ENCODE peak calls at places on chromosome 11, in six cellular contexts. I is neuronal stem cell, N is H9, O is trophoblast cell, B is mesendoderm, S is H1. L is an unnamed sample.

GRCh38 chr11:133659542-133660201 is 127.4 kb upstream of the OPCML start:
- DNase-seq in I (no peak), N (peak; percentile 13), O (no peak), B (peak; percentile 26), S (no peak), L (no peak)

GRCh38 chr11:704189-704798 is 1.7 kb upstream of the EPS8L2 start:
- DNase-seq in I (no peak), N (no peak), O (no peak), B (no peak), S (no peak), L (no peak)

GRCh38 chr11:128603752-128604472 is 16.6 kb upstream of the ETS1 start:
- DNase-seq in I (no peak), N (no peak), O (no peak), B (peak; percentile 77), S (no peak), L (no peak)

GRCh38 chr11:124123587-124123986 is 8.3 kb downstream of the VWA5A start:
- DNase-seq in I (no peak), N (peak; percentile 34), O (no peak), B (peak; percentile 71), S (no peak), L (no peak)

GRCh38 chr11:15818132-15818842 is 538.1 kb downstream of the SOX6 start:
- DNase-seq in I (no peak), N (no peak), O (no peak), B (no peak), S (no peak), L (no peak)

GRCh38 chr11:26834601-26835000 is 112.7 kb upstream of the SLC5A12 start:
- DNase-seq in I (no peak), N (no peak), O (no peak), B (no peak), S (no peak), L (no peak)

GRCh38 chr11:113339909-113340569 is 25.7 kb downstream of the TTC12 start:
- DNase-seq in I (no peak), N (no peak), O (peak; percentile 44), B (no peak), S (no peak), L (peak; percentile 41)

GRCh38 chr11:19116315-19116970 is 525 bp upstream of the ZDHHC13 start:
- DNase-seq in I (no peak), N (no peak), O (no peak), B (no peak), S (no peak), L (no peak)

GRCh38 chr11:46050652-46051051 is 70.6 kb downstream of the PHF21A start:
- DNase-seq in I (no peak), N (no peak), O (no peak), B (no peak), S (no peak), L (no peak)

DNA sequence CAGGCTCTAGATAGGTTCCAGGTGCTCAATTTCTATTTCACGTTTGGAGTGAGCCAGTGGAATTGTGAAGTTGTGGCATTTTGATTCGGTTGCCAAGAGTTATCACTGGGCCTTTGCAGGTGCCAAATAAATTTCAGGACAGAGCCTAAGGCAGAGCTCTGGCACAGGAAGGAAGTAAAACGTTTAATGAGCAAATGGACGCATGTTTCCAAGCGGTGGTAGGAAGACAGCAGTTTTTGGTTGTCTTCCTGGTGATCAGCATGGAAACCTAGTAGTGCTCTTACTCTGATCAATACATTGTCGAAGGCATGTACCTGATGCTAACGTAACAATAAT is 452 bp downstream of the BIRC3 start:
- DNase-seq in I (no peak), N (no peak), O (no peak), B (no peak), S (no peak), L (no peak)
- H2BK5ac ChIP-seq in I (no peak overlapping the region), N (no peak overlapping the region), O (no peak overlapping the region), B (no peak overlapping the region), S (no peak overlapping the region), L (no peak overlapping the region)

DNA sequence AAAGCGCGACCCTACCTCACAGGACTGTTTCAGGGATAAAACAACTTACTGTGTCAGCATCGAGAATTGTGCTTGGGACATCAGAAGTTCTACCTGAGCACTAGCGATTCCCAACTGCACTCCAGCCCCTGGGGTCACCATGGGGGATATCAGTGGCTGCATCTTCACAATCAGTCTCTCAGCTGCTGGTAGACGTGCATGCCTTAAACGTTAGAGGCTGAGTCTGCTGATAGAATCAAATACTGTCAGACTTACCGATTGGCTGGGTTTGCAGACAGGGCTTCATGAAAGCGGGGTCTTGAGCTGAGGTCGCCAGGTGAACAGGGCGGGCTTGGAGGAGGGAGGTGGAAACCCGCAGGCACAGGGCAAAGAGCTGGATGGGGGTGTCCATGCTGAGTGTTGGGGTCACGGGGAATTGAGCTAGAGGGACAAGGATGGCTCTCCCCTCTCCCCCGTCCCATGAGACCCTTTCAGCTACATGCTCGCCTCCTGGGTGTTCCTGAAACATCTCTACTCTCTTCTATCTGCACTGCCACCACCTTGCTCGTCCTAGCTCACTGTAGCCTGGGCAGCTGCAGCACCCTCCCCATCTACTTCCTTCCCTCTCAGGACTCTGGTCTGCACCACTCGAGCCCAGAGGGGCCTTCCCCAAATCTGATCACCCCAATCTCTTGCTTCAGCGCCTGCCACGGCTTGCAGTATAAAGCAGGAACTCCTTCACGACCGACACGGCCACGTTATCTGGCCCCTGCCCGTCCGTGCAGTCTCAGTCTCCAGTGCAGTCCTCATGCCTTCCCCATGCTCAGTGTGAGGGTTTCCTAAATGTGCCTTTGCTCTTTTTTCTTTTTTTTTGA is 43.5 kb downstream of the ST14 start:
- DNase-seq in I (no peak), N (no peak), O (peak; percentile 65), B (no peak), S (no peak), L (no peak)
- H2BK5ac ChIP-seq in I (no peak overlapping the region), N (no peak overlapping the region), O (no peak overlapping the region), B (no peak overlapping the region), S (no peak overlapping the region), L (no peak overlapping the region)

DNA sequence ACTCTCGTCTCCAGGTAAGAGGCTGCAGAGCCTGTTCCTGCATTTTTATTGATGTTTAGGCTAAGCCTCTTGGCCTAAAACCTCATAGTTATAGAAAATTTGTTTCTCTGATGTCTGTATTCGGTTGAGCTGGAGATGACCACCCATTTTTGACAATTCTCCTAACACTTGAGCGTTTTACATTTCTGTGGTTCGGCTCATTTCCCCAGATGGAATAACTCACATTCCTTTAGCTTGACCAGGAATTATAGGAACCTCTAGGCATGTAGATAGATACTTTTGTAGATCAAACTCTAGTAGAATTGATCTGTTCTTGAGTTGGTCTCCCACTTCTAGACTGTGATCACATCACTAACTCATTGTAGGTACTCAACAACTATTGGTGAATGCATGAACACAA is 172.6 kb upstream of the CADM1 start:
- DNase-seq in I (no peak), N (no peak), O (no peak), B (peak; percentile 41), S (no peak), L (peak; percentile 81)
- H2BK5ac ChIP-seq in I (no peak overlapping the region), N (no peak overlapping the region), O (no peak overlapping the region), B (no peak overlapping the region), S (no peak overlapping the region), L (peak overlapping the region; percentile 88)

GRCh38 chr11:69267395-69267805 is 26.6 kb upstream of the MYEOV start:
- DNase-seq in I (no peak), N (no peak), O (no peak), B (no peak), S (no peak), L (no peak)

GRCh38 chr11:69270929-69271328 is 23.0 kb upstream of the MYEOV start:
- DNase-seq in I (no peak), N (no peak), O (no peak), B (no peak), S (no peak), L (no peak)

GRCh38 chr11:69269926-69270697 is 23.8 kb upstream of the MYEOV start:
- DNase-seq in I (no peak), N (no peak), O (no peak), B (no peak), S (no peak), L (no peak)

GRCh38 chr11:69269388-69269787 is 24.6 kb upstream of the MYEOV start:
- DNase-seq in I (no peak), N (no peak), O (no peak), B (no peak), S (no peak), L (no peak)

GRCh38 chr11:69268911-69269310 is 25.0 kb upstream of the MYEOV start:
- DNase-seq in I (no peak), N (no peak), O (no peak), B (no peak), S (no peak), L (no peak)
- H2BK5ac ChIP-seq in I (no peak overlapping the region), N (no peak overlapping the region), O (no peak overlapping the region), B (no peak overlapping the region), S (no peak overlapping the region), L (no peak overlapping the region)

GRCh38 chr11:69800278-69800677 is 18.9 kb downstream of the FGF3 start:
- DNase-seq in I (no peak), N (no peak), O (no peak), B (no peak), S (no peak), L (no peak)
- H2BK5ac ChIP-seq in I (no peak overlapping the region), N (no peak overlapping the region), O (no peak overlapping the region), B (no peak overlapping the region), S (no peak overlapping the region), L (no peak overlapping the region)

GRCh38 chr11:65496304-65497140 is 2.3 kb upstream of the MALAT1 start:
- DNase-seq in I (no peak), N (no peak), O (no peak), B (no peak), S (no peak), L (peak; percentile 48)
- H2BK5ac ChIP-seq in I (no peak overlapping the region), N (no peak overlapping the region), O (peak overlapping the region; percentile 99), B (peak overlapping the region; percentile 76), S (peak overlapping the region; percentile 37), L (peak overlapping the region; percentile 92)

GRCh38 chr11:65535102-65535501 is 10.2 kb downstream of the SCYL1 start:
- DNase-seq in I (no peak), N (no peak), O (no peak), B (no peak), S (no peak), L (no peak)
- H2BK5ac ChIP-seq in I (no peak overlapping the region), N (no peak overlapping the region), O (no peak overlapping the region), B (no peak overlapping the region), S (no peak overlapping the region), L (no peak overlapping the region)

GRCh38 chr11:38456371-38456770 is 1858.3 kb upstream of the RAG2 start:
- DNase-seq in I (no peak), N (no peak), O (no peak), B (no peak), S (no peak), L (no peak)

GRCh38 chr11:38460901-38461300 is 1862.9 kb upstream of the RAG2 start:
- DNase-seq in I (no peak), N (no peak), O (no peak), B (no peak), S (no peak), L (peak; percentile 41)

GRCh38 chr11:38460429-38460828 is 1862.4 kb upstream of the RAG2 start:
- DNase-seq in I (no peak), N (no peak), O (no peak), B (no peak), S (no peak), L (peak; percentile 3)

GRCh38 chr11:38461751-38462150 is 1863.7 kb upstream of the RAG2 start:
- DNase-seq in I (no peak), N (no peak), O (no peak), B (no peak), S (no peak), L (no peak)
- H2BK5ac ChIP-seq in I (no peak overlapping the region), N (no peak overlapping the region), O (no peak overlapping the region), B (no peak overlapping the region), S (no peak overlapping the region), L (no peak overlapping the region)

L was measured in IMR-90.